ENCODE peak calls at places on chromosome 13, in five cellular contexts. G is naive B cell; N is gastrocnemius medialis; R is psoas muscle; S is activated naive CD8-positive, alpha-beta T cell treated with anti-CD3 and anti-CD28 coated beads, Interleukin-2, amount 50 U/mL, for 24 hours. P is an unnamed sample.

GRCh38 chr13:113639661-113640262 is 18.2 kb downstream of the ATP4B start:
- ATAC-seq in R (no peak), G (no peak), S (peak), N (no peak), P (no peak)

GRCh38 chr13:94154362-94154761 is 325.1 kb downstream of the DCT start:
- ATAC-seq in N (no peak), G (no peak), S (no peak), R (peak), P (peak)

GRCh38 chr13:50911051-50911690 is 1.6 kb downstream of the RNASEH2B start:
- ATAC-seq in S (no peak), N (no peak), R (no peak), G (no peak), P (no peak)

GRCh38 chr13:29428310-29428991 is 167.0 kb downstream of the SLC7A1 start:
- ATAC-seq in G (no peak), N (peak), R (peak), S (peak), P (peak)

GRCh38 chr13:30147380-30147779 is 160.0 kb downstream of the KATNAL1 start:
- ATAC-seq in N (no peak), G (peak), S (no peak), R (no peak), P (no peak)

GRCh38 chr13:41492432-41493267 is 35.3 kb downstream of the RGCC start:
- ATAC-seq in G (peak), S (peak), R (no peak), N (no peak), P (no peak)

GRCh38 chr13:94309576-94309975 is 169.9 kb downstream of the DCT start:
- ATAC-seq in R (no peak), S (no peak), G (no peak), N (no peak), P (no peak)

GRCh38 chr13:99315186-99315585 is 8.0 kb upstream of the GPR183 start:
- ATAC-seq in S (peak), N (no peak), R (no peak), G (no peak), P (no peak)